ENCODE peak calls at places on chromosomes 11 and 22, in four cellular contexts. C, V, H and Y are unnamed samples.

GRCh38 chr22:37484115-37485005 is 1.8 kb downstream of the MFNG start:
- DNase-seq in H (peak), V (no peak), C (peak), Y (no peak)

GRCh38 chr11:27456802-27457329 is 15.7 kb downstream of the LGR4 start:
- DNase-seq in V (no peak), C (no peak), H (no peak), Y (no peak)

GRCh38 chr11:131248588-131248987 is 121.8 kb upstream of the NTM start:
- DNase-seq in C (no peak), V (peak), H (no peak), Y (no peak)

GRCh38 chr11:100630898-100631297 is 56.2 kb upstream of the ARHGAP42 start:
- DNase-seq in V (no peak), H (no peak), C (no peak), Y (no peak)

GRCh38 chr11:30128269-30128932 is 102.4 kb upstream of the FSHB start:
- DNase-seq in H (peak), V (peak), C (no peak), Y (peak)

GRCh38 chr11:67167715-67168114 is 48.7 kb downstream of the KDM2A start:
- DNase-seq in C (no peak), V (no peak), H (no peak), Y (no peak)

GRCh38 chr22:46675938-46676337 is 55.8 kb downstream of the GRAMD4 start:
- DNase-seq in V (no peak), H (no peak), C (no peak), Y (no peak)

GRCh38 chr11:61890536-61891330 is 612 bp downstream of the FADS3 start:
- DNase-seq in H (peak), C (peak), V (peak), Y (peak)

GRCh38 chr11:92384316-92384715 is 159.7 kb downstream of the FAT3 start:
- DNase-seq in V (peak), H (no peak), C (no peak), Y (no peak)

GRCh38 chr11:47274495-47275235 is 4.7 kb downstream of the MADD start:
- DNase-seq in V (no peak), H (no peak), C (no peak), Y (no peak)
- TF ChIP-seq CTCF in V (no peak), H (no peak), C (no peak), Y (no peak)

DNA sequence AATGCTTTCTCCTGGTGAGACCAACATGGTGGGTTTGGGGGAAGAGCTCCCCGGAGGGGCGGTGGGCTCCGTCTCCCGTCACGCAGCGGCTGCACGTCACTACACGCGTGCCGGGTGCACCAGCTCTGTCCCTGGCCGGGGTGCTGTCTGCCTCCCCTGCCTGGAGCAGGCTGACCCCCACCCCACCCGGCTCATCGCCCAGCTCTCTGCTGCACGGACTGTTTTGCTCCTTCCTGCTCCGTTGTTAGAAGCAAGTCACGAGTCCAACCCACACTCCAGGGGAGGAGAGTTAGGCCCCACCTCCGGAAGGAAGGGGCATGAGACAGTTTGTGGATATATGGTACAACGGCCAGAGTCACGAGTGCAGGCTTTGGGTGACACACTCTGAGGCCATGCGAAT is 364.9 kb downstream of the BRD1 start:
- DNase-seq in V (no peak), H (peak), C (no peak), Y (no peak)
- H3K27ac ChIP-seq in V (no peak), H (no peak), C (no peak), Y (no peak)

GRCh38 chr11:129705341-129705740 is 110.3 kb upstream of the TMEM45B start:
- DNase-seq in C (no peak), H (no peak), V (no peak), Y (peak)

GRCh38 chr11:129704831-129705230 is 110.8 kb upstream of the TMEM45B start:
- DNase-seq in V (no peak), H (no peak), C (no peak), Y (no peak)

GRCh38 chr11:129709801-129710398 is 105.7 kb upstream of the TMEM45B start:
- DNase-seq in H (peak), V (no peak), C (no peak), Y (no peak)

GRCh38 chr11:129710423-129710822 is 105.2 kb upstream of the TMEM45B start:
- DNase-seq in C (no peak), H (no peak), V (no peak), Y (no peak)
- TF ChIP-seq CTCF in C (no peak), H (no peak), V (no peak), Y (no peak)

GRCh38 chr22:24400726-24401596 is 26.4 kb upstream of the ADORA2A start:
- DNase-seq in V (no peak), H (no peak), C (no peak), Y (no peak)
- H3K27ac ChIP-seq in V (peak), H (peak), C (peak), Y (no peak)

GRCh38 chr11:12288934-12289666 is 88.3 kb upstream of the PARVA start:
- DNase-seq in V (no peak), C (no peak), H (no peak), Y (no peak)
- TF ChIP-seq CTCF in V (no peak), C (no peak), H (no peak), Y (no peak)

GRCh38 chr11:73313652-73314051 is 5.6 kb downstream of the ARHGEF17 start:
- DNase-seq in C (no peak), V (no peak), H (no peak), Y (no peak)
- H3K27ac ChIP-seq in C (peak), V (peak), H (peak), Y (no peak)